ENCODE peak calls at places on chromosome 2, in eight cellular contexts. R, P, Z, Y, X, S, K and N are unnamed samples.

GRCh38 chr2:210620456-210620855 is 64.1 kb downstream of the CPS1 start:
- DNase-seq in S (no peak), K (no peak), Z (no peak), R (no peak), Y (no peak), P (no peak), X (no peak), N (no peak)

GRCh38 chr2:201223089-201224073 is 37.0 kb upstream of the CASP8 start:
- DNase-seq in X (peak; percentile 47), Z (no peak), R (no peak), Y (no peak), S (no peak), K (no peak), P (no peak), N (no peak)

GRCh38 chr2:37230581-37230980 is 815 bp downstream of the CEBPZ start:
- DNase-seq in S (no peak), R (no peak), K (no peak), P (no peak), Y (no peak), X (no peak), Z (no peak), N (peak; percentile 6)

GRCh38 chr2:72989770-72990556 is 72.6 kb downstream of the EMX1 start:
- DNase-seq in X (no peak), P (peak; percentile 10), S (peak; percentile 21), Z (no peak), R (peak; percentile 6), K (peak; percentile 11), Y (peak; percentile 59), N (no peak)

GRCh38 chr2:1678609-1679008 is 65.7 kb downstream of the PXDN start:
- DNase-seq in Y (no peak), P (no peak), S (no peak), K (no peak), R (no peak), X (no peak), Z (no peak), N (no peak)

GRCh38 chr2:132439703-132440398 is 23.2 kb downstream of the GPR39 start:
- DNase-seq in S (no peak), K (peak; percentile 45), P (no peak), Y (no peak), X (no peak), R (no peak), Z (peak; percentile 35), N (no peak)

GRCh38 chr2:25362564-25363145 is 20.9 kb upstream of the DNMT3A start:
- DNase-seq in S (peak; percentile 60), P (no peak), K (no peak), Z (peak; percentile 44), R (peak; percentile 35), X (peak; percentile 88), Y (peak; percentile 49), N (no peak)

GRCh38 chr2:220628252-220628651 is 943.9 kb downstream of the EPHA4 start:
- DNase-seq in R (no peak), K (no peak), Z (no peak), Y (no peak), P (no peak), X (no peak), S (no peak), N (no peak)

GRCh38 chr2:179825494-179825893 is 35.9 kb downstream of the ZNF385B start:
- DNase-seq in Z (no peak), X (no peak), R (no peak), P (no peak), S (no peak), K (no peak), Y (no peak), N (no peak)

GRCh38 chr2:8087480-8087840 is 594.4 kb upstream of the ID2 start:
- DNase-seq in R (no peak), P (no peak), Z (no peak), Y (no peak), X (no peak), S (no peak), K (no peak), N (no peak)

GRCh38 chr2:14567561-14567960 is 65.0 kb upstream of the LRATD1 start:
- DNase-seq in K (peak; percentile 27), S (no peak), Z (no peak), X (no peak), Y (no peak), P (no peak), R (no peak), N (no peak)

GRCh38 chr2:3112131-3112530 is 265.5 kb downstream of the EIPR1 start:
- DNase-seq in K (no peak), R (no peak), Z (no peak), X (no peak), Y (no peak), P (no peak), S (no peak), N (no peak)

GRCh38 chr2:12116228-12116750 is 369.9 kb downstream of the LPIN1 start:
- DNase-seq in S (no peak), P (no peak), K (no peak), R (no peak), X (peak; percentile 20), Y (no peak), Z (no peak), N (no peak)

GRCh38 chr2:145751634-145752033 is 1231.7 kb upstream of the ZEB2 start:
- DNase-seq in X (peak; percentile 11), Y (no peak), K (peak; percentile 60), R (no peak), P (no peak), S (no peak), Z (peak; percentile 12), N (no peak)

GRCh38 chr2:179677148-179677688 is 184.2 kb downstream of the ZNF385B start:
- DNase-seq in Z (no peak), K (peak; percentile 35), R (no peak), Y (no peak), P (no peak), X (peak; percentile 21), S (no peak), N (no peak)

GRCh38 chr2:135744761-135745314 is 3.2 kb downstream of the UBXN4 start:
- DNase-seq in Y (no peak), X (peak; percentile 36), P (no peak), R (no peak), Z (peak; percentile 4), S (no peak), K (peak; percentile 17), N (no peak)

GRCh38 chr2:181458881-181459280 is 1.7 kb downstream of the ITGA4 start:
- DNase-seq in Z (no peak), K (no peak), R (no peak), P (no peak), Y (no peak), X (no peak), S (no peak), N (no peak)

GRCh38 chr2:181459646-181460045 is 2.5 kb downstream of the ITGA4 start:
- DNase-seq in P (no peak), Y (no peak), K (peak; percentile 6), Z (no peak), R (no peak), X (no peak), S (no peak), N (no peak)

GRCh38 chr2:181457121-181457740 is at the start of gene ITGA4:
- DNase-seq in P (peak; percentile 28), Y (peak; percentile 75), S (peak; percentile 66), K (peak; percentile 65), X (peak; percentile 82), R (peak; percentile 46), Z (peak; percentile 22), N (peak; percentile 88)

GRCh38 chr2:181456660-181457120 is 496 bp upstream of the ITGA4 start:
- DNase-seq in K (peak; percentile 5), P (no peak), R (peak; percentile 20), X (peak; percentile 49), S (peak; percentile 47), Y (peak; percentile 60), Z (peak; percentile 32), N (peak; percentile 36)

GRCh38 chr2:181457741-181458425 is 697 bp downstream of the ITGA4 start:
- DNase-seq in P (peak; percentile 12), Z (peak; percentile 6), Y (peak; percentile 29), X (peak; percentile 43), R (peak; percentile 9), S (peak; percentile 27), K (peak; percentile 35), N (peak; percentile 56)
- TF ChIP-seq CTCF in P (no peak), Z (no peak), Y (no peak), X (no peak), R (no peak), S (no peak), K (no peak), N (no peak)

DNA sequence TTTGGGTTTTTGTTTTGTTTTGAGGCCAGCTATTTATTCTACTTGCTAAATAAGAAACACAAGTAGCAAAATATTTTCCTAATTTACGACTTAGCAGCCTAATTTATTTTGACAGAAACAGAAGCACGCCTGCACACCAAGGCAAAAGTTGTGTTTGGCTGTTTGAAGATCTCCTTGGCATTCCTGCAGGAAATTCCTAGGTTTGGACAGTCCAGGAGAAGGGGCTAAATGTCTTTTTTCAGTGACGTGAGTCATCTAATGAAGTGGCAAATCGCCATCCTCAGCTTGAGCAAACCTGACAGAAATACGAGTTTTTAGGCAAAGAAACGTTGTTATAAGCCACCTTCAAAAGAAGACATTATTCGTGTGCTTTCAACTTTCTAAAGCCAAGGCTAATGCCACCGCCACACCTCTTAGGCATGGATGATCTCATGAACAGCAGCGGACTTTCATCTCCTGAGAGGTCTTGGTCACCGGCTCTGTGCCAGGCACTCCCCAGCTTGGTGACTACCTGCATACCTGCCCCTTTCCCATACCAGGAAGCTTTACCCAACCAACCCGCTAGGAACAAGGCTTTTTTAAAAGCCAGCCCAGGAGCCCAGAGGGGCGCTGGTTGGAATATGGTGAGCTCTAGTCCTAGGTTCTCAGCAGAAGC is 30.9 kb downstream of the STK39 start:
- DNase-seq in R (no peak), Z (peak; percentile 16), Y (no peak), X (no peak), S (peak; percentile 47), K (peak; percentile 41), P (no peak), N (no peak)
- TF ChIP-seq CTCF in R (no peak), Z (no peak), Y (no peak), X (no peak), S (no peak), K (no peak), P (no peak), N (no peak)

GRCh38 chr2:227472265-227473018 is 486 bp downstream of the AGFG1 start:
- DNase-seq in X (peak; percentile 78), Z (peak; percentile 46), S (peak; percentile 37), Y (peak; percentile 42), P (no peak), R (peak; percentile 56), K (no peak), N (peak; percentile 72)
- TF ChIP-seq CTCF in X (no peak), Z (no peak), S (no peak), Y (no peak), P (peak; percentile 10), R (no peak), K (no peak), N (no peak)

DNA sequence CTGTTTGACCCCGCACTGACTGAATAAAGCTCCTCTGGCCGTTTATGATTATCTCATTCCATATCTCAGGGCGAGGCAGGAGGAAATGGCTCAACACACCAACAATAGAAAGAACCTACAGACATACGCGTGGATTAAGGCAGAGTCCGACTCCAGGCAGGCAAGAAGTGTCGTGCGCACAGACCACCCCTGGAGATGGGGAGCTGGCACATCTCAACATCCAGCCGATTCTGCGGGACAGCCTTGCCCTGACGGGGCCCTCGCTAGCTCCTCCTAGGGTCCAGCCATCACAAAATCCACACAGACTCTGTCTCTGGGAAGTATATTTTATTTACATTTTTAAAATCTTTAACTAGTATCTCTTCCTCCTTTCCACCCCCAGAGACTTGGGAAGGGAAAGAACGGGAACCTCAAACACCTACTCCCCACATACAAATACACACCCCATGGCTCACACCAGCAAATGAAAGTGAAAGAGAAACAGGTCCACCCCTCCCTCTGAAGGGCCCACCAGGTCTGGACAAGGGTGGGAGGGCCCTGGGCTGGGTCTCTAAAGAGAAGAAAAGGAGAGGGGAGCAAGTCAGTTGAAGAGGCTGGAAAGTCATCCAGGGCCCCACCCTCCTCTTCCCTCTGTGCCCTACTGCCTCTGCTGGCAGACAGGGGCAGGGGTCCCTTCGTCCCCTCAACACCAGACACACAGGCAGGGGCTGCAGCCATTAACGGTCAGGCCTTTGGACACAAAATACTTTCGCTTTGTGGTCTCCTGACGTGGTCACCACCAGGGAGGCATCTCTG is 3.2 kb downstream of the GPBAR1 start:
- DNase-seq in R (no peak), S (no peak), Y (no peak), X (no peak), Z (no peak), K (no peak), P (peak; percentile 9), N (no peak)
- TF ChIP-seq CTCF in R (no peak), S (no peak), Y (no peak), X (peak; percentile 0), Z (no peak), K (peak; percentile 12), P (no peak), N (no peak)